ENCODE peak calls at places on chromosomes 16 and 17, in four cellular contexts. One of them, this sample, is unnamed.

GRCh38 chr16:58418601-58419000 is 26.3 kb downstream of the GINS3 start:
- DNase-seq in WERI-Rb-1: no peak
- DNase-seq in cardiac fibroblast: peak
- DNase-seq in astrocyte of the spinal cord: no peak
- DNase-seq in this sample: no peak

GRCh38 chr17:60579090-60579489 is 20.9 kb upstream of the PPM1D start:
- DNase-seq in WERI-Rb-1: no peak
- DNase-seq in cardiac fibroblast: peak
- DNase-seq in astrocyte of the spinal cord: no peak
- DNase-seq in this sample: no peak

GRCh38 chr17:44217738-44218343 is 1.6 kb downstream of the UBTF start:
- DNase-seq in WERI-Rb-1: no peak
- DNase-seq in cardiac fibroblast: no peak
- DNase-seq in astrocyte of the spinal cord: no peak
- DNase-seq in this sample: no peak

GRCh38 chr17:77423589-77424451 is 283.1 kb downstream of the SEC14L1 start:
- DNase-seq in WERI-Rb-1: no peak
- DNase-seq in cardiac fibroblast: peak
- DNase-seq in astrocyte of the spinal cord: peak
- DNase-seq in this sample: no peak

GRCh38 chr16:89510526-89510925 is 2.3 kb downstream of the SPG7 start:
- DNase-seq in WERI-Rb-1: no peak
- DNase-seq in cardiac fibroblast: no peak
- DNase-seq in astrocyte of the spinal cord: no peak
- DNase-seq in this sample: no peak

GRCh38 chr17:80738987-80739730 is 194.5 kb downstream of the RPTOR start:
- DNase-seq in WERI-Rb-1: no peak
- DNase-seq in cardiac fibroblast: no peak
- DNase-seq in astrocyte of the spinal cord: peak
- DNase-seq in this sample: no peak

GRCh38 chr17:66604381-66604780 is 230.5 kb upstream of the CACNG5 start:
- DNase-seq in WERI-Rb-1: no peak
- DNase-seq in cardiac fibroblast: no peak
- DNase-seq in astrocyte of the spinal cord: peak
- DNase-seq in this sample: no peak

GRCh38 chr17:46979023-46979870 is at the start of gene RPRML:
- DNase-seq in WERI-Rb-1: peak
- DNase-seq in cardiac fibroblast: peak
- DNase-seq in astrocyte of the spinal cord: no peak
- DNase-seq in this sample: no peak

GRCh38 chr17:75153854-75154194 is 488 bp downstream of the JPT1 start:
- DNase-seq in WERI-Rb-1: peak
- DNase-seq in cardiac fibroblast: no peak
- DNase-seq in astrocyte of the spinal cord: no peak
- DNase-seq in this sample: peak

GRCh38 chr16:80317132-80318098 is 223.4 kb upstream of the DYNLRB2 start:
- DNase-seq in WERI-Rb-1: peak
- DNase-seq in cardiac fibroblast: peak
- DNase-seq in astrocyte of the spinal cord: no peak
- DNase-seq in this sample: no peak

GRCh38 chr16:8237452-8237851 is 352.9 kb downstream of the TMEM114 start:
- DNase-seq in WERI-Rb-1: no peak
- DNase-seq in cardiac fibroblast: no peak
- DNase-seq in astrocyte of the spinal cord: no peak
- DNase-seq in this sample: no peak
- TF ChIP-seq CTCF in WERI-Rb-1: no peak
- TF ChIP-seq CTCF in cardiac fibroblast: no peak
- TF ChIP-seq CTCF in astrocyte of the spinal cord: no peak
- TF ChIP-seq CTCF in this sample: no peak

GRCh38 chr17:40109471-40109824 is 9.1 kb upstream of the NR1D1 start:
- DNase-seq in WERI-Rb-1: no peak
- DNase-seq in cardiac fibroblast: no peak
- DNase-seq in astrocyte of the spinal cord: no peak
- DNase-seq in this sample: no peak
- TF ChIP-seq CTCF in WERI-Rb-1: peak
- TF ChIP-seq CTCF in cardiac fibroblast: peak
- TF ChIP-seq CTCF in astrocyte of the spinal cord: peak
- TF ChIP-seq CTCF in this sample: no peak

DNA sequence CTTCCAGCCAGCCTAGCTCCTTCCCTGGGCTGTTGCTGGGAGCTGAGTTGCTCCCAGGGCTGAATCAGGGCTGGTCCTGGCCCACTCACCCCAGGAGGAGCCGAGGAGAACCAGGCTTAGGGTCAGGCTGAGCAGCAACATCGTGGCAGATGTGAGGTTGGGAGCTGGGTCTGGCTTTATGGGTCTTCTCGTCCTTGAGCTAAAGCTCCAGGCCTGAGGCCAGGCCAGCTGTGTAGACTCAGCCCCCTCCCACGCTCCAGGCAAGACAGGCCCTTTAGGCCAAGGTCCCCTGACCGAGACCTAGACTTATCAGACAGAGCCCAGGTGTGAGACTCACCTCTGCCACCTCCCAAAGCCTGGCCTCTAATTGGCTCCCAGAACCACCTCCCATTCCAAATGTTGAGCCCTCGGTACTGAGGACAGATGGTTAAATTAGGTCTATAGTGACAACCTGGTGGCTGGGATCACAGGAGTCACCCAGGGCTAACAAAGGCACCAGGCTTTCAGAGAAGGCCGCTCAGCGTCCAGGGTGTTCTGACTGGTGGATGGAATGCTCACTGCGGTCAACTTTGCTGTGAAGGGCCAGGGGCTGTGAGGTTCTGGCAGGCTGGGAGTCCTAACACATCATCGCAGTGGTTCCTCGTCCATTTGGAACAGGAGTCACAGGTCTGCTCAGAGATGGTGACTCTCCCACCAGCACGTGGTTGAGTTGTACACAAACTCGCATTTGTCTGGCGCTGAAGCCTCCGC is at the start of gene CTRL:
- DNase-seq in WERI-Rb-1: no peak
- DNase-seq in cardiac fibroblast: no peak
- DNase-seq in astrocyte of the spinal cord: no peak
- DNase-seq in this sample: no peak
- TF ChIP-seq CTCF in WERI-Rb-1: peak
- TF ChIP-seq CTCF in cardiac fibroblast: peak
- TF ChIP-seq CTCF in astrocyte of the spinal cord: peak
- TF ChIP-seq CTCF in this sample: peak

GRCh38 chr17:5439446-5439764 is 450 bp upstream of the C1QBP start:
- DNase-seq in WERI-Rb-1: no peak
- DNase-seq in cardiac fibroblast: no peak
- DNase-seq in astrocyte of the spinal cord: no peak
- DNase-seq in this sample: no peak
- TF ChIP-seq CTCF in WERI-Rb-1: no peak
- TF ChIP-seq CTCF in cardiac fibroblast: no peak
- TF ChIP-seq CTCF in astrocyte of the spinal cord: no peak
- TF ChIP-seq CTCF in this sample: peak

This sample was measured in chondrocyte.